ENCODE peak calls at places on chromosomes 6 and 20, in four cellular contexts. O, U, Z and T are unnamed samples.

GRCh38 chr6:92810913-92811312 is 608.4 kb downstream of the EPHA7 start:
- DNase-seq in O (no peak), U (peak; percentile 78), Z (no peak), T (peak; percentile 0)

GRCh38 chr20:51802170-51802745 is at the start of gene SALL4:
- DNase-seq in O (no peak), U (no peak), Z (peak; percentile 64), T (no peak)

GRCh38 chr6:37319156-37319555 is 34.6 kb upstream of the RNF8 start:
- DNase-seq in O (no peak), U (no peak), Z (no peak), T (no peak)

GRCh38 chr20:35363190-35363589 is 48.6 kb downstream of the UQCC1 start:
- DNase-seq in O (no peak), U (no peak), Z (no peak), T (no peak)

GRCh38 chr20:60583741-60584140 is 625.5 kb downstream of the CDH26 start:
- DNase-seq in O (no peak), U (no peak), Z (no peak), T (no peak)

GRCh38 chr20:4087923-4088322 is 72.6 kb upstream of the RNF24 start:
- DNase-seq in O (no peak), U (no peak), Z (no peak), T (no peak)

GRCh38 chr20:20233041-20233514 is 134.8 kb upstream of the INSM1 start:
- DNase-seq in O (no peak), U (peak; percentile 73), Z (no peak), T (no peak)

GRCh38 chr6:168415993-168416530 is 24.9 kb upstream of the SMOC2 start:
- DNase-seq in O (no peak), U (no peak), Z (no peak), T (no peak)

GRCh38 chr6:73579851-73580246 is 59.0 kb upstream of the EEF1A1 start:
- DNase-seq in O (no peak), U (peak; percentile 55), Z (no peak), T (no peak)

DNA sequence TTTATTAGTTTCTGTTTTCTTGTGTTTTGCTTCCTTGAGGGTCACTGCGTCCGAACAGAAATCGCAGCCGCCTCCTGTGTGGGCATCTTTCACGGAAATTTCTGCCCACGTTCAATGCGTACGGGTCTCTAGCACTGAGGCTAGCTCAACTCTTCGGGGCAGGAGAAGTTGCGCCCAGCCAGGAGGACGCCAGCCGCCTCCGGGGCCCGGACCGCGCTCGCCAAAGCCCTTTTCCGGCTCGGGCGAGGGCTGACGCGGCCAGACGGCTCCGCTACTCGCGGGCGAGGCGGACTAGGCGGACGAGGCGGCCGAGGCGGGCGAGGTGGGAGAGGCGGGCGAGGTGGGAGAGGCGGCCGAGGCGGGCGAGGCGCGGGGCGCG is 845 bp downstream of the TFAP2B start:
- DNase-seq in O (no peak), U (no peak), Z (peak; percentile 72), T (no peak)
- H3K4me3 ChIP-seq in O (peak overlapping the region; percentile 35), U (no peak overlapping the region), Z (no peak overlapping the region), T (peak overlapping the region; percentile 17)

GRCh38 chr6:26021350-26022165 is 59.0 kb downstream of the TRIM38 start:
- DNase-seq in O (peak; percentile 96), U (peak; percentile 98), Z (peak; percentile 84), T (peak; percentile 94)

GRCh38 chr6:26017567-26017966 is 55.0 kb downstream of the TRIM38 start:
- DNase-seq in O (peak; percentile 42), U (no peak), Z (no peak), T (peak; percentile 59)

GRCh38 chr6:26020983-26021349 is 58.4 kb downstream of the TRIM38 start:
- DNase-seq in O (peak; percentile 67), U (peak; percentile 87), Z (peak; percentile 73), T (no peak)

GRCh38 chr6:26020291-26020982 is 57.8 kb downstream of the TRIM38 start:
- DNase-seq in O (peak; percentile 87), U (peak; percentile 96), Z (peak; percentile 84), T (peak; percentile 92)

DNA sequence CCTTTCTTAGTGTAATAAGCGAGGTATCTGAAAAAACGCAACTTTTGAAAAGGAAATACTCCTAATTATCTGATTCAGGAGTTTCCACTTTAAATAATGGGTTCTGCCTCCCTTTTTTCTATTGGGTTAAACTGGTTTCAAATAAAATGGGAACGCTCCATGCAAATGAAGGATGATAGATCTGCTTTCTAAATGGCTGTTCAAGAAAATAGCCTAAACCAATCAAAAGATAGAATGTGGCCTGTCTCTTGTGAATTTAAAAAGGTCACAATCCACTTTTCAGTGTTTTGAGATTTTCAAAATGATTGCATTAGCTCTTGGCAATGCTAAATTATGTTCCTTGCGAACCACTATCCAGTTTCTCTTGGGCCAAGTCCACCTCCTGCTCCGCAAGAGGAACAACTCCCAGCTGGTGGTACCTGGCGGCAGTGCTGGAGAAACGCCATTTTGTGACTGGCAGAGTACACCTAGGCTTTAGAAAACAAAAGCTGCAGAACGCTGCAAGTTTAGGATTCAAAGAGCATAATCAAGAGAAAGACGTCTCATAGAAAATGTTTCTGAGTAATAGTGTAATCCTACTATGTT is 56.8 kb downstream of the TRIM38 start:
- DNase-seq in O (no peak), U (no peak), Z (no peak), T (no peak)
- H3K4me3 ChIP-seq in O (peak overlapping the region; percentile 68), U (no peak overlapping the region), Z (no peak overlapping the region), T (no peak overlapping the region)

GRCh38 chr20:5114403-5114802 is 5.4 kb downstream of the PCNA start:
- DNase-seq in O (no peak), U (no peak), Z (no peak), T (no peak)
- H3K4me3 ChIP-seq in O (no peak overlapping the region), U (no peak overlapping the region), Z (no peak overlapping the region), T (no peak overlapping the region)

GRCh38 chr20:47352332-47353223 is 3.9 kb downstream of the ZMYND8 start:
- DNase-seq in O (peak; percentile 32), U (peak; percentile 36), Z (peak; percentile 82), T (peak; percentile 40)
- H3K4me3 ChIP-seq in O (peak overlapping the region; percentile 23), U (peak overlapping the region; percentile 67), Z (no peak overlapping the region), T (peak overlapping the region; percentile 73)